ENCODE peak calls at places on chromosome 17, in four cellular contexts. M is AG09309, E is psoas muscle, B is HFFc6. R is an unnamed sample.

GRCh38 chr17:71966459-71967313 is 154.1 kb upstream of the SOX9 start:
- DNase-seq in E (peak), B (no peak), M (no peak), R (no peak)

GRCh38 chr17:6067060-6067459 is 3.1 kb upstream of the WSCD1 start:
- DNase-seq in B (no peak), E (no peak), M (no peak), R (no peak)

GRCh38 chr17:76738468-76738850 is 540 bp downstream of the MFSD11 start:
- DNase-seq in M (no peak), E (no peak), B (no peak), R (no peak)

GRCh38 chr17:10668771-10669170 is 11.7 kb upstream of the MYH3 start:
- DNase-seq in B (peak), M (peak), E (no peak), R (no peak)

GRCh38 chr17:58402679-58403078 is 14.7 kb downstream of the RNF43 start:
- DNase-seq in M (no peak), B (no peak), E (no peak), R (no peak)

GRCh38 chr17:9332164-9332527 is 243.5 kb downstream of the STX8 start:
- DNase-seq in B (no peak), E (no peak), M (no peak), R (no peak)

GRCh38 chr17:21375757-21376584 is at the start of gene KCNJ12:
- DNase-seq in B (no peak), E (peak), M (no peak), R (no peak)

GRCh38 chr17:60039509-60040442 is 38.9 kb downstream of the HEATR6 start:
- DNase-seq in M (no peak), B (no peak), E (no peak), R (no peak)

GRCh38 chr17:29573558-29573870 is 5.0 kb downstream of the TP53I13 start:
- DNase-seq in E (no peak), B (no peak), M (no peak), R (no peak)

GRCh38 chr17:27339836-27340550 is 46.1 kb downstream of the WSB1 start:
- DNase-seq in M (no peak), E (no peak), B (no peak), R (no peak)

GRCh38 chr17:40069751-40070643 is 7.2 kb downstream of the THRA start:
- DNase-seq in M (no peak), B (peak), E (peak), R (no peak)

GRCh38 chr17:9615486-9615885 is 29.8 kb upstream of the USP43 start:
- DNase-seq in E (no peak), M (no peak), B (no peak), R (no peak)

GRCh38 chr17:39972271-39972670 is 8.3 kb upstream of the PSMD3 start:
- DNase-seq in B (no peak), E (no peak), M (no peak), R (no peak)

GRCh38 chr17:63378411-63379076 is 67.6 kb downstream of the CYB561 start:
- DNase-seq in M (no peak), E (no peak), B (no peak), R (no peak)

GRCh38 chr17:55547027-55547670 is 35.9 kb upstream of the SMIM36 start:
- DNase-seq in E (no peak), B (no peak), M (no peak), R (no peak)

GRCh38 chr17:78670850-78671291 is 93.7 kb upstream of the DNAH17 start:
- DNase-seq in M (no peak), B (no peak), E (no peak), R (no peak)

GRCh38 chr17:5861849-5862248 is 208.3 kb upstream of the WSCD1 start:
- DNase-seq in M (no peak), E (no peak), B (no peak), R (no peak)

GRCh38 chr17:17506893-17507464 is 10.8 kb upstream of the RASD1 start:
- DNase-seq in B (no peak), E (peak), M (no peak), R (no peak)

GRCh38 chr17:69213059-69213813 is 15.4 kb downstream of the ABCA10 start:
- DNase-seq in M (no peak), B (no peak), E (no peak), R (no peak)

GRCh38 chr17:12961655-12962054 is 56.2 kb downstream of the ELAC2 start:
- DNase-seq in M (no peak), B (no peak), E (no peak), R (no peak)

GRCh38 chr17:12514596-12514995 is 151.1 kb upstream of the MYOCD start:
- DNase-seq in B (no peak), M (no peak), E (no peak), R (no peak)

GRCh38 chr17:50627782-50628601 is 6.7 kb upstream of the ABCC3 start:
- DNase-seq in M (no peak), E (no peak), B (no peak), R (no peak)

GRCh38 chr17:39244016-39244599 is 18.4 kb upstream of the STAC2 start:
- DNase-seq in M (no peak), E (no peak), B (no peak), R (no peak)

GRCh38 chr17:58335779-58336455 is 7.3 kb upstream of the TSPOAP1 start:
- DNase-seq in M (no peak), B (no peak), E (no peak), R (no peak)

GRCh38 chr17:38958326-38958725 is 8.9 kb downstream of the FBXO47 start:
- DNase-seq in M (no peak), E (no peak), B (peak), R (no peak)

GRCh38 chr17:45763182-45763581 is 20.9 kb upstream of the CRHR1 start:
- DNase-seq in E (no peak), B (no peak), M (no peak), R (no peak)

GRCh38 chr17:45771473-45771959 is 12.6 kb upstream of the CRHR1 start:
- DNase-seq in M (no peak), B (no peak), E (no peak), R (no peak)

GRCh38 chr17:45770632-45771472 is 13.3 kb upstream of the CRHR1 start:
- DNase-seq in M (no peak), B (no peak), E (no peak), R (no peak)

GRCh38 chr17:45764479-45764878 is 19.6 kb upstream of the CRHR1 start:
- DNase-seq in B (no peak), E (no peak), M (no peak), R (no peak)

GRCh38 chr17:45768000-45768399 is 16.1 kb upstream of the CRHR1 start:
- DNase-seq in B (peak), E (peak), M (no peak), R (no peak)
- TF ChIP-seq CTCF in B (peak), E (no peak), M (no peak), R (no peak)

GRCh38 chr17:82615084-82616020 is 32.9 kb downstream of the WDR45B start:
- DNase-seq in B (no peak), E (no peak), M (no peak), R (no peak)
- TF ChIP-seq CTCF in B (peak), E (no peak), M (no peak), R (no peak)

GRCh38 chr17:31487648-31488263 is 96.3 kb downstream of the RAB11FIP4 start:
- DNase-seq in B (no peak), E (peak), M (no peak), R (no peak)
- TF ChIP-seq CTCF in B (no peak), E (no peak), M (no peak), R (no peak)

GRCh38 chr17:35438433-35438832 is 6.1 kb upstream of the SLFN12 start:
- DNase-seq in E (no peak), B (no peak), M (no peak), R (no peak)

GRCh38 chr17:35428229-35428628 is 4.1 kb downstream of the SLFN12 start:
- DNase-seq in E (no peak), M (no peak), B (no peak), R (no peak)

GRCh38 chr17:35429702-35430101 is 2.6 kb downstream of the SLFN12 start:
- DNase-seq in E (no peak), B (no peak), M (no peak), R (no peak)

GRCh38 chr17:35432176-35433074 is at the start of gene SLFN12:
- DNase-seq in M (peak), B (peak), E (peak), R (peak)

GRCh38 chr17:35433075-35433894 is 985 bp upstream of the SLFN12 start:
- DNase-seq in B (peak), M (peak), E (no peak), R (peak)
- TF ChIP-seq CTCF in B (peak), M (peak), E (no peak), R (peak)

R was measured in AG09319.